ENCODE peak calls at places on chromosomes 2 and 18, in six cellular contexts. One of them, this sample, is unnamed.

GRCh38 chr18:34709631-34710429 is at the start of gene DTNA:
- DNase-seq in tibial artery: no peak
- DNase-seq in fibroblast of lung: peak; percentile 97
- DNase-seq in mesothelial cell of epicardium: no peak
- DNase-seq in ascending aorta: no peak
- DNase-seq in brain microvascular endothelial cell: peak; percentile 96
- DNase-seq in this sample: no peak

GRCh38 chr2:182954789-182955188 is 83.5 kb downstream of the NCKAP1 start:
- DNase-seq in ascending aorta: no peak
- DNase-seq in tibial artery: no peak
- DNase-seq in fibroblast of lung: no peak
- DNase-seq in mesothelial cell of epicardium: no peak
- DNase-seq in brain microvascular endothelial cell: no peak
- DNase-seq in this sample: no peak

GRCh38 chr2:197674546-197674945 is 841 bp downstream of the RFTN2 start:
- DNase-seq in brain microvascular endothelial cell: peak; percentile 1
- DNase-seq in ascending aorta: no peak
- DNase-seq in mesothelial cell of epicardium: no peak
- DNase-seq in tibial artery: no peak
- DNase-seq in fibroblast of lung: peak; percentile 27
- DNase-seq in this sample: no peak

GRCh38 chr18:13562494-13563029 is 163.8 kb downstream of the FAM210A start:
- DNase-seq in tibial artery: no peak
- DNase-seq in fibroblast of lung: no peak
- DNase-seq in mesothelial cell of epicardium: no peak
- DNase-seq in brain microvascular endothelial cell: no peak
- DNase-seq in ascending aorta: no peak
- DNase-seq in this sample: no peak

GRCh38 chr18:8807502-8807833 is 102.1 kb downstream of the MTCL1 start:
- DNase-seq in ascending aorta: no peak
- DNase-seq in brain microvascular endothelial cell: no peak
- DNase-seq in fibroblast of lung: no peak
- DNase-seq in mesothelial cell of epicardium: no peak
- DNase-seq in tibial artery: no peak
- DNase-seq in this sample: no peak

GRCh38 chr2:47867205-47867604 is 39.1 kb downstream of the FBXO11 start:
- DNase-seq in brain microvascular endothelial cell: peak; percentile 74
- DNase-seq in fibroblast of lung: peak; percentile 88
- DNase-seq in mesothelial cell of epicardium: no peak
- DNase-seq in tibial artery: no peak
- DNase-seq in ascending aorta: no peak
- DNase-seq in this sample: no peak

GRCh38 chr2:15714002-15714401 is 122.3 kb downstream of the DDX1 start:
- DNase-seq in tibial artery: no peak
- DNase-seq in brain microvascular endothelial cell: no peak
- DNase-seq in ascending aorta: no peak
- DNase-seq in fibroblast of lung: no peak
- DNase-seq in mesothelial cell of epicardium: no peak
- DNase-seq in this sample: no peak

GRCh38 chr2:144357623-144358400 is 162.1 kb downstream of the ZEB2 start:
- DNase-seq in brain microvascular endothelial cell: peak; percentile 97
- DNase-seq in fibroblast of lung: peak; percentile 99
- DNase-seq in ascending aorta: no peak
- DNase-seq in tibial artery: no peak
- DNase-seq in mesothelial cell of epicardium: no peak
- DNase-seq in this sample: no peak

GRCh38 chr2:70083344-70084156 is 3.7 kb upstream of the PCBP1 start:
- DNase-seq in fibroblast of lung: peak; percentile 77
- DNase-seq in tibial artery: peak; percentile 37
- DNase-seq in ascending aorta: no peak
- DNase-seq in brain microvascular endothelial cell: no peak
- DNase-seq in mesothelial cell of epicardium: no peak
- DNase-seq in this sample: no peak

GRCh38 chr18:62447652-62448051 is 75.2 kb upstream of the ZCCHC2 start:
- DNase-seq in ascending aorta: no peak
- DNase-seq in tibial artery: no peak
- DNase-seq in brain microvascular endothelial cell: no peak
- DNase-seq in fibroblast of lung: no peak
- DNase-seq in mesothelial cell of epicardium: no peak
- DNase-seq in this sample: no peak

GRCh38 chr2:11676640-11677039 is 6.6 kb upstream of the NTSR2 start:
- DNase-seq in ascending aorta: no peak
- DNase-seq in mesothelial cell of epicardium: no peak
- DNase-seq in brain microvascular endothelial cell: no peak
- DNase-seq in tibial artery: no peak
- DNase-seq in fibroblast of lung: no peak
- DNase-seq in this sample: no peak

GRCh38 chr2:3298201-3298600 is 79.4 kb downstream of the EIPR1 start:
- DNase-seq in brain microvascular endothelial cell: no peak
- DNase-seq in mesothelial cell of epicardium: no peak
- DNase-seq in tibial artery: peak; percentile 23
- DNase-seq in ascending aorta: no peak
- DNase-seq in fibroblast of lung: no peak
- DNase-seq in this sample: no peak

GRCh38 chr2:142180820-142181533 is 50.2 kb upstream of the LRP1B start:
- DNase-seq in brain microvascular endothelial cell: peak; percentile 53
- DNase-seq in fibroblast of lung: peak; percentile 25
- DNase-seq in mesothelial cell of epicardium: no peak
- DNase-seq in tibial artery: no peak
- DNase-seq in ascending aorta: no peak
- DNase-seq in this sample: no peak

GRCh38 chr2:132416996-132417395 is 391 bp downstream of the GPR39 start:
- DNase-seq in fibroblast of lung: no peak
- DNase-seq in brain microvascular endothelial cell: no peak
- DNase-seq in tibial artery: no peak
- DNase-seq in mesothelial cell of epicardium: no peak
- DNase-seq in ascending aorta: no peak
- DNase-seq in this sample: no peak

GRCh38 chr18:58202406-58202730 is 158.3 kb downstream of the NEDD4L start:
- DNase-seq in mesothelial cell of epicardium: no peak
- DNase-seq in fibroblast of lung: peak; percentile 70
- DNase-seq in brain microvascular endothelial cell: peak; percentile 43
- DNase-seq in tibial artery: no peak
- DNase-seq in ascending aorta: no peak
- DNase-seq in this sample: no peak

GRCh38 chr2:80288576-80288975 is 16.0 kb downstream of the LRRTM1 start:
- DNase-seq in mesothelial cell of epicardium: peak; percentile 24
- DNase-seq in ascending aorta: no peak
- DNase-seq in brain microvascular endothelial cell: no peak
- DNase-seq in tibial artery: no peak
- DNase-seq in fibroblast of lung: no peak
- DNase-seq in this sample: no peak

GRCh38 chr2:105969552-105969951 is 224.5 kb downstream of the UXS1 start:
- DNase-seq in brain microvascular endothelial cell: no peak
- DNase-seq in mesothelial cell of epicardium: no peak
- DNase-seq in tibial artery: no peak
- DNase-seq in fibroblast of lung: no peak
- DNase-seq in ascending aorta: no peak
- DNase-seq in this sample: no peak

GRCh38 chr2:45004569-45005181 is 4.6 kb downstream of the SIX2 start:
- DNase-seq in brain microvascular endothelial cell: no peak
- DNase-seq in mesothelial cell of epicardium: no peak
- DNase-seq in ascending aorta: no peak
- DNase-seq in tibial artery: no peak
- DNase-seq in fibroblast of lung: no peak
- DNase-seq in this sample: no peak

GRCh38 chr2:145760781-145761649 is 1241.1 kb upstream of the ZEB2 start:
- DNase-seq in ascending aorta: no peak
- DNase-seq in brain microvascular endothelial cell: peak; percentile 85
- DNase-seq in fibroblast of lung: peak; percentile 88
- DNase-seq in tibial artery: no peak
- DNase-seq in mesothelial cell of epicardium: no peak
- DNase-seq in this sample: no peak

DNA sequence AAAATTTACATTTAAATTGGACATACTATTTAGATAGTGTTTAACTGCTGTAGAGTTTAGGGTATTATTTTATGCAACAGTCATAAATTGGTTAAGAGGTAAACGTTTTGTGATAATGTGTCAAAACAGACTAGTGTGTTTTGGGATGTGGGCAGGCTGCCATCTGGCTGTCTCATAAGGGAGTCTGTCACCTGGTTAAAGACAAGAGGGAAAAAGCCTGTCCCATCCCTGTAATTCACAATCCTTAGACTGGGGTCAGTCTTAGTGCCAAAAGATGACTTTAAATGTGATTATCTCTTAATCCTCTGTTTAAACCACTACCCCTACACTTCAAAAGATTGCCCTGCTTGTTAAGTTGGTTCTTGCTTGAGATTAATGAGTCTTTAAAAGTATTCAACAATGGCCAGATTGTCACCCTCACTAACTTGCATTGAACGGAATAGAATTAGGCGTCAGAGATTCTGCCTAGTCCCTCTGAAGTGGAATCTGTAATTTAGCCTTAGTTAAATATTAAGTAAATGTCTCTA is 59.2 kb downstream of the SGPP2 start:
- DNase-seq in tibial artery: no peak
- DNase-seq in ascending aorta: no peak
- DNase-seq in mesothelial cell of epicardium: no peak
- DNase-seq in brain microvascular endothelial cell: no peak
- DNase-seq in fibroblast of lung: no peak
- DNase-seq in this sample: no peak
- TF ChIP-seq CTCF in tibial artery: no peak
- TF ChIP-seq CTCF in ascending aorta: no peak
- TF ChIP-seq CTCF in mesothelial cell of epicardium: no peak
- TF ChIP-seq CTCF in brain microvascular endothelial cell: no peak
- TF ChIP-seq CTCF in fibroblast of lung: no peak
- TF ChIP-seq CTCF in this sample: peak; percentile 20

GRCh38 chr18:65567372-65567771 is 183.4 kb upstream of the CDH7 start:
- DNase-seq in mesothelial cell of epicardium: no peak
- DNase-seq in tibial artery: no peak
- DNase-seq in brain microvascular endothelial cell: no peak
- DNase-seq in fibroblast of lung: no peak
- DNase-seq in ascending aorta: no peak
- DNase-seq in this sample: no peak
- TF ChIP-seq CTCF in mesothelial cell of epicardium: no peak
- TF ChIP-seq CTCF in tibial artery: no peak
- TF ChIP-seq CTCF in brain microvascular endothelial cell: peak; percentile 39
- TF ChIP-seq CTCF in fibroblast of lung: no peak
- TF ChIP-seq CTCF in ascending aorta: no peak
- TF ChIP-seq CTCF in this sample: peak; percentile 70

GRCh38 chr2:67646714-67647333 is 249.7 kb downstream of the ETAA1 start:
- DNase-seq in brain microvascular endothelial cell: no peak
- DNase-seq in fibroblast of lung: no peak
- DNase-seq in mesothelial cell of epicardium: no peak
- DNase-seq in tibial artery: no peak
- DNase-seq in ascending aorta: no peak
- DNase-seq in this sample: no peak

GRCh38 chr2:67649331-67650071 is 252.4 kb downstream of the ETAA1 start:
- DNase-seq in brain microvascular endothelial cell: no peak
- DNase-seq in tibial artery: no peak
- DNase-seq in mesothelial cell of epicardium: no peak
- DNase-seq in fibroblast of lung: peak; percentile 53
- DNase-seq in ascending aorta: no peak
- DNase-seq in this sample: no peak

GRCh38 chr2:67652679-67653078 is 255.5 kb downstream of the ETAA1 start:
- DNase-seq in ascending aorta: no peak
- DNase-seq in tibial artery: no peak
- DNase-seq in brain microvascular endothelial cell: no peak
- DNase-seq in mesothelial cell of epicardium: no peak
- DNase-seq in fibroblast of lung: no peak
- DNase-seq in this sample: no peak

GRCh38 chr2:67645280-67646255 is 248.4 kb downstream of the ETAA1 start:
- DNase-seq in fibroblast of lung: peak; percentile 85
- DNase-seq in tibial artery: no peak
- DNase-seq in mesothelial cell of epicardium: no peak
- DNase-seq in ascending aorta: no peak
- DNase-seq in brain microvascular endothelial cell: no peak
- DNase-seq in this sample: no peak

DNA sequence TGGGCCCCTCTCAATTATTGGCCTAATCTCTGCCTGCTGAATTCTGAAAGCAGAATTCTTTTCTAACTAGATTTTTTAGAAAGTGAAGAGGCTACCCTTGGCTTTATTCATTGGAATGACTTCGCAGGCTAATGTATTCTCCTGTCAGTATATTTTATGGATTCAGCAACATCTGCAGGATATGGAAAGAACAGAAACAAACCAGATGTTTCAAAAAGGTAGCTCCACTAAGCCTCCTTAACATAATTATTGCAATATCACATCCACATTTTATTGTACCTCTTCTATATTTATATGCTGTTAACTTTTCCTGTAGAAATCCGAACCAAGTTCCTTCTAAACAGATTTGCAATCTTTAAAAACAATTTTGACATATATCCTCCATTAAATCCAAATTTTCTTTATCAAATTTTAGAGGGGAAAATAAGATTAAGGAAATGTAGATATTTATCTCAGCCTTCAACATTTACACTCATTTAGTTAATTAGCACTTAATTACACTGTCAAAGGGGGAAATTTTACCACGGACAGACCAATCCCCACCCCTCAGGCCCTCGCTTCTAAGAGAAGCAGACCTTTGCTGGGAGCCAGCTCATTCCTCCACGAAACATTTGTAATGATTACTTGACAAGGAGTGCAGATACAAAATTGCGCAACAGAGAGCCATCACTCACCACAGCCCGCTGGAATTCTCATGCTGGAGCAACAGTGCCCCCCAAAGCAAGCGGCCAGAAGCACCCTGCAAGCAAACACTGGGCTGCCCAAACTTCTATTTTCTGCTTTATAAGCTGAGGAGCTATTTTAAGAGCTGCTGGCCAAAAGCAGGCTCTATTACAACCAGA is 253.4 kb downstream of the ETAA1 start:
- DNase-seq in tibial artery: peak; percentile 91
- DNase-seq in brain microvascular endothelial cell: peak; percentile 87
- DNase-seq in ascending aorta: peak; percentile 31
- DNase-seq in fibroblast of lung: peak; percentile 94
- DNase-seq in mesothelial cell of epicardium: peak; percentile 82
- DNase-seq in this sample: peak; percentile 83
- TF ChIP-seq CTCF in tibial artery: peak; percentile 69
- TF ChIP-seq CTCF in brain microvascular endothelial cell: peak; percentile 93
- TF ChIP-seq CTCF in ascending aorta: peak; percentile 65
- TF ChIP-seq CTCF in fibroblast of lung: peak; percentile 89
- TF ChIP-seq CTCF in mesothelial cell of epicardium: peak; percentile 65
- TF ChIP-seq CTCF in this sample: peak; percentile 85

DNA sequence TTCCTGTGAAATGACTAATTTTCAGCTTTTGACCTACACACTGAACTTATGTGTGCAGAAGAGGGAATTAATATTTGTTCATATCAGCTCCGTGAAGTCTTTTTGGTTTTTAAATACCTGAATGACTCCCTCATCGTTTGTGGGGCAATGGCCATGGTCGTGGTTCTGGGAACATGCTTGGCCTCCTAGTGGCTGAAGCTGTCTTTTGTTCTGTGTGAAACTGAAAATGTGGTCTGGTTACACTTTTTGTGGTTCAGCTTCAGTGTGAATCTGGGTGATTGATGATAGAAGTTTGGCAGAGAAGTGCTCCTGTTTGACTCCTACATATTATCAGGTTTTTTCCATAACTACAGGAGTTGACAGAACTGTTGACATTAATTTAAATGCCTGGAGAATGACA is 408.2 kb downstream of the THSD7B start:
- DNase-seq in tibial artery: no peak
- DNase-seq in fibroblast of lung: peak; percentile 94
- DNase-seq in ascending aorta: no peak
- DNase-seq in mesothelial cell of epicardium: no peak
- DNase-seq in brain microvascular endothelial cell: peak; percentile 94
- DNase-seq in this sample: no peak
- TF ChIP-seq CTCF in tibial artery: no peak
- TF ChIP-seq CTCF in fibroblast of lung: peak; percentile 22
- TF ChIP-seq CTCF in ascending aorta: peak; percentile 8
- TF ChIP-seq CTCF in mesothelial cell of epicardium: peak; percentile 32
- TF ChIP-seq CTCF in brain microvascular endothelial cell: peak; percentile 81
- TF ChIP-seq CTCF in this sample: peak; percentile 61

This sample was measured in type B pancreatic cell.